ENCODE peak calls at places on chromosomes 5 and 9, in nine cellular contexts. J is AG04450; P is stimulated activated CD4-positive, alpha-beta T cell treated with anti-CD3 and anti-CD28 coated beads, Interleukin-1b, Interleukin-23, amount 100 ng/mL, for 1 hour; W is dorsolateral prefrontal cortex; S is GM04503; A is activated CD4-positive, alpha-beta T cell treated with anti-CD3 and anti-CD28 coated beads, Interleukin-2, amount 10 ng/mL, durations not matched to agents 7 days and 5 days; V is RCC 7860; T is D721Med; X is small intestine. M is an unnamed sample.

GRCh38 chr5:134508521-134509195 is 16.8 kb upstream of the JADE2 start:
- DNase-seq in S (no peak), P (no peak), J (no peak), T (no peak), W (no peak), X (no peak), V (no peak), A (no peak), M (no peak)

GRCh38 chr5:149320791-149321330 is 24.4 kb upstream of the GRPEL2 start:
- DNase-seq in W (peak), T (no peak), V (peak), X (peak), A (no peak), P (no peak), J (peak), S (peak), M (peak)

GRCh38 chr9:114317665-114318357 is 5.1 kb upstream of the ORM1 start:
- DNase-seq in P (no peak), X (no peak), A (no peak), T (no peak), J (peak), S (peak), V (no peak), W (no peak), M (no peak)

GRCh38 chr9:121259935-121260334 is 8.0 kb upstream of the GSN start:
- DNase-seq in P (no peak), S (no peak), X (no peak), J (no peak), T (no peak), W (no peak), V (no peak), A (no peak), M (no peak)

GRCh38 chr5:92560698-92561361 is 1020.2 kb downstream of the NR2F1-AS1 start:
- DNase-seq in A (no peak), X (no peak), V (no peak), W (no peak), J (no peak), T (no peak), P (no peak), S (no peak), M (peak)

GRCh38 chr5:84378420-84378819 is 6.3 kb downstream of the EDIL3 start:
- DNase-seq in V (peak), P (no peak), A (no peak), W (no peak), J (no peak), S (no peak), T (no peak), X (no peak), M (no peak)

GRCh38 chr9:38243993-38244392 is 148.5 kb upstream of the ALDH1B1 start:
- DNase-seq in P (no peak), T (no peak), J (no peak), A (no peak), S (no peak), X (no peak), W (no peak), V (no peak), M (peak)

GRCh38 chr5:112156211-112156610 is 262.9 kb downstream of the EPB41L4A start:
- DNase-seq in P (no peak), J (no peak), T (no peak), A (no peak), V (no peak), S (no peak), W (no peak), X (no peak), M (no peak)